ENCODE peak calls at places on chromosomes 3 and 15, in five cellular contexts. F is left ventricle myocardium inferior, G is BJ, O is PC-9, N is ascending aorta. P is an unnamed sample.

GRCh38 chr3:4846529-4846928 is 132.7 kb upstream of the BHLHE40 start:
- DNase-seq in F (no peak), G (no peak), O (no peak), N (no peak), P (no peak)

GRCh38 chr3:125160911-125161371 is 51.6 kb downstream of the SLC12A8 start:
- DNase-seq in F (no peak), G (no peak), O (no peak), N (no peak), P (no peak)

GRCh38 chr3:33737146-33737545 is 19.1 kb upstream of the CLASP2 start:
- DNase-seq in F (no peak), G (no peak), O (no peak), N (no peak), P (no peak)

GRCh38 chr15:52678468-52679231 is 538 bp downstream of the ATOSA start:
- DNase-seq in F (peak; percentile 65), G (no peak), O (peak; percentile 39), N (peak; percentile 10), P (no peak)

GRCh38 chr3:110734524-110734923 is 337.1 kb upstream of the NECTIN3 start:
- DNase-seq in F (no peak), G (no peak), O (no peak), N (no peak), P (no peak)

GRCh38 chr3:107701299-107701698 is 178.5 kb downstream of the BBX start:
- DNase-seq in F (no peak), G (no peak), O (no peak), N (no peak), P (no peak)

GRCh38 chr15:58908550-58909309 is 24.7 kb downstream of the SLTM start:
- DNase-seq in F (no peak), G (no peak), O (no peak), N (no peak), P (no peak)

GRCh38 chr3:58874248-58874741 is 175.5 kb downstream of the CFAP20DC start:
- DNase-seq in F (no peak), G (no peak), O (no peak), N (no peak), P (no peak)

GRCh38 chr15:70217246-70218160 is 119.8 kb upstream of the TLE3 start:
- DNase-seq in F (no peak), G (no peak), O (no peak), N (no peak), P (no peak)

GRCh38 chr3:188185717-188186236 is 31.8 kb downstream of the LPP start:
- DNase-seq in F (no peak), G (no peak), O (peak; percentile 92), N (no peak), P (no peak)

GRCh38 chr3:36381311-36381956 is 1.1 kb downstream of the STAC start:
- DNase-seq in F (no peak), G (no peak), O (no peak), N (no peak), P (no peak)

GRCh38 chr3:64650096-64650622 is 37.6 kb downstream of the ADAMTS9 start:
- DNase-seq in F (no peak), G (no peak), O (no peak), N (no peak), P (no peak)

GRCh38 chr3:31934018-31934417 is 47.0 kb downstream of the OSBPL10 start:
- DNase-seq in F (no peak), G (no peak), O (no peak), N (no peak), P (no peak)

GRCh38 chr3:11820540-11821041 is 26.1 kb downstream of the TAMM41 start:
- DNase-seq in F (no peak), G (no peak), O (no peak), N (no peak), P (no peak)

GRCh38 chr15:87021771-87022170 is 942.1 kb downstream of the AGBL1 start:
- DNase-seq in F (no peak), G (no peak), O (no peak), N (no peak), P (no peak)

GRCh38 chr3:178083906-178084823 is 452.1 kb upstream of the KCNMB2 start:
- DNase-seq in F (no peak), G (no peak), O (no peak), N (no peak), P (no peak)

GRCh38 chr15:45114751-45115085 is 592 bp downstream of the DUOXA2 start:
- DNase-seq in F (no peak), G (no peak), O (no peak), N (no peak), P (no peak)
- H3K4me3 ChIP-seq in F (peak overlapping the region; percentile 41), G (no peak overlapping the region), O (no peak overlapping the region), N (no peak overlapping the region), P (no peak overlapping the region)

DNA sequence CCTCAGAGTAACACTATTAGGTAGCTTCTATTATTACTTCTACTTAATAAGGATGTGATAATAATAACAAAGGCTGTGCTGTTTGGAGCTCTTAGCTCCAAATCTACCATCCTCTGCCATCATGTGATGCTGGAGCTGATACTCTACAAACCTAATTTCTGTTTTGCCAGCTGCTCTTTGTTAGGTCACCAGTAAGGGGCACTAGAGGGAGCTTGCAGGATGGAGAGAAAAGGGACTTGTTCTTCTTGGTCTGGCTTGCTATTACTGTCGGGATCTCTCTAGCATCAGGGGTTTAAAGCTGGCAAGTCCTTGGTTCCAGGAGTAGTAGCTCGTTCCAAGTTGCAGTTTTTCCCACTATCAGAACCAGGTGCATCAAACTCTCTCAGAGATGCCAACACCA is 194.9 kb upstream of the KBTBD8 start:
- DNase-seq in F (no peak), G (no peak), O (no peak), N (no peak), P (no peak)
- TF ChIP-seq CTCF in F (no peak), G (no peak), O (no peak), N (no peak), P (peak; percentile 6)

GRCh38 chr15:90873998-90874605 is 5.7 kb downstream of the FURIN start:
- DNase-seq in F (no peak), G (no peak), O (peak; percentile 75), N (no peak), P (no peak)

GRCh38 chr15:90875549-90875981 is 7.2 kb downstream of the FURIN start:
- DNase-seq in F (no peak), G (no peak), O (no peak), N (no peak), P (no peak)

GRCh38 chr15:90871716-90872480 is 3.5 kb downstream of the FURIN start:
- DNase-seq in F (no peak), G (no peak), O (no peak), N (no peak), P (no peak)

GRCh38 chr15:90872481-90873184 is 4.2 kb downstream of the FURIN start:
- DNase-seq in F (no peak), G (no peak), O (peak; percentile 46), N (no peak), P (peak; percentile 44)

DNA sequence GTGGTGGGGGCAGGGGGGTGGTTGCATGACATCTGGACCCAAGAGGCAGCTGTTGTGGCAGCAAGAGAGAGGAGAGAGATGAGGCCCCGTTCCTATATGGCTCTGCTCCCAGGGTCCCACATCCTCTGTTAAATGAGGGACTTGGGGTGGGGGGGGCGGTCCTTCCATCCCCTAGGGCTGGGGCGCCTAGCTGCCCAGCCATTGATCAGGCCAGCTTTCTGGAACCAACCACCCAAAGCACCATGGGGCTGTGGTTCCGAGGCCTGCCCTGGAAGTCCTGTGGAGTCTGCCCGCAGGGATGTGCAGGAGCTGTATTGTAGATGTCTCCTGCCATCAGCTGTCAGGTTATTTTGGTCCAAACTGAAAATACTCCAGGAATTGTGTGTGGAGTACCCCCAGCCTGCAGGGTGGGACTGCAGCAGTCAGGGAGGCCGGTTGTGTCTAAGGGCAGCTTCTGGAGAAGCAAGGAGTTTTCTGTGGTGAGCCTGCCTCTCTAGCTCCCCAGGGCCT is 5.2 kb downstream of the FURIN start:
- DNase-seq in F (no peak), G (no peak), O (no peak), N (no peak), P (no peak)
- H3K4me3 ChIP-seq in F (peak overlapping the region; percentile 93), G (no peak overlapping the region), O (peak overlapping the region; percentile 73), N (peak overlapping the region; percentile 98), P (peak overlapping the region; percentile 83)

GRCh38 chr3:179655236-179655635 is 2.4 kb downstream of the USP13 start:
- DNase-seq in F (no peak), G (no peak), O (no peak), N (no peak), P (no peak)

GRCh38 chr3:179653777-179654117 is 907 bp downstream of the USP13 start:
- DNase-seq in F (peak; percentile 20), G (no peak), O (peak; percentile 46), N (no peak), P (no peak)

GRCh38 chr3:179652467-179653105 is at the start of gene USP13:
- DNase-seq in F (peak; percentile 74), G (no peak), O (peak; percentile 66), N (no peak), P (peak; percentile 34)

GRCh38 chr3:179651687-179652466 is 963 bp upstream of the USP13 start:
- DNase-seq in F (no peak), G (no peak), O (no peak), N (no peak), P (no peak)

DNA sequence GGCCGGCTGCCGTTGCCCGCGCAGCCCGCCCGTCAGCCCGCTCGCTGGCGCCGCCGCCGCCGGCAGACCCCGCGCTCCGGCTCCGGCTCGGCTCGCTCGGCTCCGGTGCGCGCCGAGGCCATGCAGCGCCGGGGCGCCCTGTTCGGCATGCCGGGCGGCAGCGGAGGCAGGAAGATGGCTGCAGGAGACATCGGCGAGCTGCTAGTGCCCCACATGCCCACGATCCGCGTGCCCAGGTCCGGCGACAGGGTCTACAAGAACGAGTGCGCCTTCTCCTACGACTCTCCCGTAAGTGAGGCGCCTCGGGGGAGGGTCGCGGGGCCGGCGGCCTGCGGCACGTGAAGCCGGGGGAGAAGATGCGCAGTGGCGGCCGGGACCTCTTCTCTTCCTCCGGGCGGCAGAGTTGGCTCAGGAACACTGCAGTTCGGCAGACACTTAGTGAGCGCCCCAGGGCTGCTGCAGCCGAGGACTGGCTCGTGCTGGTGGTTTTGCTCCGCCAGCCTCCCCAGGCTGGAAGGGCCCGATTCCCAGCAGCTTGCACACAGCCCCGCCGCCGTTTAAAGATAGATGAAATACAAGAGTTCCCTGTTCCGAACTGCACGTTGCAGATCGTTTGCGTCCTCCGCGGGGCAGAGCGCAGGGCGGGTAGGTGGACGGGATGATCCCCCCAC is 401 bp downstream of the USP13 start:
- DNase-seq in F (peak; percentile 78), G (peak; percentile 31), O (peak; percentile 79), N (no peak), P (peak; percentile 52)
- TF ChIP-seq CTCF in F (no peak), G (peak; percentile 24), O (peak; percentile 22), N (peak; percentile 9), P (peak; percentile 1)

GRCh38 chr15:41559239-41559488 is 152 bp downstream of the TYRO3 start:
- DNase-seq in F (no peak), G (no peak), O (no peak), N (no peak), P (no peak)
- H3K4me3 ChIP-seq in F (peak overlapping the region; percentile 76), G (peak overlapping the region; percentile 51), O (peak overlapping the region; percentile 62), N (peak overlapping the region; percentile 95), P (peak overlapping the region; percentile 72)

GRCh38 chr15:89494941-89495637 is 1.3 kb downstream of the RHCG start:
- DNase-seq in F (no peak), G (no peak), O (no peak), N (no peak), P (no peak)

GRCh38 chr15:89494006-89494405 is 2.4 kb downstream of the RHCG start:
- DNase-seq in F (no peak), G (no peak), O (no peak), N (no peak), P (no peak)

GRCh38 chr15:89495638-89496145 is 691 bp downstream of the RHCG start:
- DNase-seq in F (no peak), G (no peak), O (peak; percentile 89), N (no peak), P (no peak)

GRCh38 chr15:89498574-89498906 is 2.2 kb upstream of the RHCG start:
- DNase-seq in F (no peak), G (no peak), O (no peak), N (no peak), P (no peak)

GRCh38 chr15:89496155-89497098 is at the start of gene RHCG:
- DNase-seq in F (no peak), G (no peak), O (no peak), N (no peak), P (no peak)
- TF ChIP-seq CTCF in F (peak; percentile 38), G (peak; percentile 44), O (no peak), N (no peak), P (peak; percentile 19)

P was measured in AG09309.